ENCODE peak calls at places on chromosome 1, in seven cellular contexts. One of them, this sample, is unnamed.

GRCh38 chr1:201357211-201357610 is 20.3 kb downstream of the TNNT2 start:
- DNase-seq in CD8-positive, alpha-beta T cell: no peak
- DNase-seq in naive thymus-derived CD4-positive, alpha-beta T cell: no peak
- DNase-seq in RWPE2: no peak
- DNase-seq in uterus: no peak
- DNase-seq in ovary: no peak
- DNase-seq in CD8-positive, alpha-beta memory T cell: no peak
- DNase-seq in this sample: no peak

GRCh38 chr1:234987415-234988159 is 141.1 kb downstream of the TOMM20 start:
- DNase-seq in CD8-positive, alpha-beta T cell: no peak
- DNase-seq in RWPE2: no peak
- DNase-seq in uterus: peak; percentile 84
- DNase-seq in naive thymus-derived CD4-positive, alpha-beta T cell: no peak
- DNase-seq in ovary: peak; percentile 85
- DNase-seq in CD8-positive, alpha-beta memory T cell: no peak
- DNase-seq in this sample: no peak

GRCh38 chr1:57331620-57332019 is 92.2 kb downstream of the DAB1 start:
- DNase-seq in RWPE2: no peak
- DNase-seq in uterus: no peak
- DNase-seq in CD8-positive, alpha-beta memory T cell: no peak
- DNase-seq in naive thymus-derived CD4-positive, alpha-beta T cell: no peak
- DNase-seq in CD8-positive, alpha-beta T cell: no peak
- DNase-seq in ovary: no peak
- DNase-seq in this sample: no peak

GRCh38 chr1:242017580-242018233 is 18.8 kb upstream of the MAP1LC3C start:
- DNase-seq in uterus: no peak
- DNase-seq in naive thymus-derived CD4-positive, alpha-beta T cell: peak; percentile 9
- DNase-seq in CD8-positive, alpha-beta memory T cell: no peak
- DNase-seq in CD8-positive, alpha-beta T cell: no peak
- DNase-seq in ovary: peak; percentile 55
- DNase-seq in RWPE2: no peak
- DNase-seq in this sample: no peak

GRCh38 chr1:171062902-171063301 is 27.8 kb upstream of the FMO3 start:
- DNase-seq in naive thymus-derived CD4-positive, alpha-beta T cell: no peak
- DNase-seq in CD8-positive, alpha-beta T cell: no peak
- DNase-seq in ovary: no peak
- DNase-seq in CD8-positive, alpha-beta memory T cell: no peak
- DNase-seq in uterus: no peak
- DNase-seq in RWPE2: no peak
- DNase-seq in this sample: no peak

GRCh38 chr1:119646521-119647227 is 1.4 kb downstream of the ZNF697 start:
- DNase-seq in naive thymus-derived CD4-positive, alpha-beta T cell: no peak
- DNase-seq in RWPE2: no peak
- DNase-seq in uterus: no peak
- DNase-seq in ovary: no peak
- DNase-seq in CD8-positive, alpha-beta memory T cell: no peak
- DNase-seq in CD8-positive, alpha-beta T cell: no peak
- DNase-seq in this sample: no peak

GRCh38 chr1:209755926-209756607 is at the start of gene TRAF3IP3:
- DNase-seq in naive thymus-derived CD4-positive, alpha-beta T cell: peak; percentile 86
- DNase-seq in ovary: no peak
- DNase-seq in uterus: no peak
- DNase-seq in CD8-positive, alpha-beta memory T cell: peak; percentile 80
- DNase-seq in RWPE2: no peak
- DNase-seq in CD8-positive, alpha-beta T cell: peak; percentile 84
- DNase-seq in this sample: no peak

GRCh38 chr1:160539896-160540858 is 17.1 kb upstream of the SLAMF6 start:
- DNase-seq in naive thymus-derived CD4-positive, alpha-beta T cell: peak; percentile 69
- DNase-seq in CD8-positive, alpha-beta memory T cell: peak; percentile 72
- DNase-seq in CD8-positive, alpha-beta T cell: peak; percentile 71
- DNase-seq in ovary: no peak
- DNase-seq in RWPE2: no peak
- DNase-seq in uterus: no peak
- DNase-seq in this sample: no peak

GRCh38 chr1:244054247-244054923 is 3.3 kb downstream of the ZBTB18 start:
- DNase-seq in ovary: no peak
- DNase-seq in naive thymus-derived CD4-positive, alpha-beta T cell: no peak
- DNase-seq in uterus: no peak
- DNase-seq in CD8-positive, alpha-beta memory T cell: no peak
- DNase-seq in RWPE2: no peak
- DNase-seq in CD8-positive, alpha-beta T cell: no peak
- DNase-seq in this sample: no peak

GRCh38 chr1:8421721-8422120 is 103.8 kb downstream of the SLC45A1 start:
- DNase-seq in uterus: no peak
- DNase-seq in RWPE2: no peak
- DNase-seq in CD8-positive, alpha-beta T cell: no peak
- DNase-seq in ovary: no peak
- DNase-seq in CD8-positive, alpha-beta memory T cell: no peak
- DNase-seq in naive thymus-derived CD4-positive, alpha-beta T cell: no peak
- DNase-seq in this sample: no peak

GRCh38 chr1:62964141-62964540 is 180.2 kb downstream of the ATG4C start:
- DNase-seq in CD8-positive, alpha-beta memory T cell: no peak
- DNase-seq in CD8-positive, alpha-beta T cell: no peak
- DNase-seq in uterus: no peak
- DNase-seq in naive thymus-derived CD4-positive, alpha-beta T cell: no peak
- DNase-seq in ovary: no peak
- DNase-seq in RWPE2: no peak
- DNase-seq in this sample: no peak

GRCh38 chr1:246724725-246725095 is 501 bp downstream of the SCCPDH start:
- DNase-seq in naive thymus-derived CD4-positive, alpha-beta T cell: peak; percentile 3
- DNase-seq in uterus: peak; percentile 15
- DNase-seq in ovary: no peak
- DNase-seq in RWPE2: no peak
- DNase-seq in CD8-positive, alpha-beta memory T cell: no peak
- DNase-seq in CD8-positive, alpha-beta T cell: no peak
- DNase-seq in this sample: peak; percentile 7

GRCh38 chr1:91744973-91745648 is 140.8 kb downstream of the TGFBR3 start:
- DNase-seq in uterus: peak; percentile 61
- DNase-seq in CD8-positive, alpha-beta T cell: no peak
- DNase-seq in ovary: peak; percentile 53
- DNase-seq in RWPE2: no peak
- DNase-seq in naive thymus-derived CD4-positive, alpha-beta T cell: no peak
- DNase-seq in CD8-positive, alpha-beta memory T cell: no peak
- DNase-seq in this sample: no peak

GRCh38 chr1:77888429-77889239 is at the start of gene NEXN:
- DNase-seq in RWPE2: peak; percentile 62
- DNase-seq in CD8-positive, alpha-beta T cell: peak; percentile 52
- DNase-seq in uterus: peak; percentile 83
- DNase-seq in ovary: peak; percentile 91
- DNase-seq in naive thymus-derived CD4-positive, alpha-beta T cell: no peak
- DNase-seq in CD8-positive, alpha-beta memory T cell: no peak
- DNase-seq in this sample: peak; percentile 33

GRCh38 chr1:150847499-150848060 is 28.8 kb downstream of the ARNT start:
- DNase-seq in CD8-positive, alpha-beta T cell: no peak
- DNase-seq in uterus: no peak
- DNase-seq in CD8-positive, alpha-beta memory T cell: no peak
- DNase-seq in naive thymus-derived CD4-positive, alpha-beta T cell: no peak
- DNase-seq in RWPE2: no peak
- DNase-seq in ovary: no peak
- DNase-seq in this sample: no peak

GRCh38 chr1:87887095-87887494 is 558.4 kb downstream of the LMO4 start:
- DNase-seq in RWPE2: no peak
- DNase-seq in CD8-positive, alpha-beta memory T cell: no peak
- DNase-seq in naive thymus-derived CD4-positive, alpha-beta T cell: no peak
- DNase-seq in ovary: no peak
- DNase-seq in CD8-positive, alpha-beta T cell: no peak
- DNase-seq in uterus: no peak
- DNase-seq in this sample: no peak

GRCh38 chr1:178126790-178127189 is 32.9 kb downstream of the RASAL2 start:
- DNase-seq in naive thymus-derived CD4-positive, alpha-beta T cell: no peak
- DNase-seq in CD8-positive, alpha-beta memory T cell: no peak
- DNase-seq in RWPE2: peak; percentile 52
- DNase-seq in uterus: no peak
- DNase-seq in ovary: no peak
- DNase-seq in CD8-positive, alpha-beta T cell: no peak
- DNase-seq in this sample: no peak

GRCh38 chr1:164602480-164603093 is 43.6 kb downstream of the PBX1 start:
- DNase-seq in naive thymus-derived CD4-positive, alpha-beta T cell: no peak
- DNase-seq in CD8-positive, alpha-beta memory T cell: no peak
- DNase-seq in CD8-positive, alpha-beta T cell: no peak
- DNase-seq in ovary: peak; percentile 77
- DNase-seq in uterus: peak; percentile 70
- DNase-seq in RWPE2: no peak
- DNase-seq in this sample: no peak

GRCh38 chr1:37951041-37951782 is 4.4 kb upstream of the INPP5B start:
- DNase-seq in CD8-positive, alpha-beta T cell: no peak
- DNase-seq in naive thymus-derived CD4-positive, alpha-beta T cell: no peak
- DNase-seq in uterus: no peak
- DNase-seq in CD8-positive, alpha-beta memory T cell: no peak
- DNase-seq in ovary: no peak
- DNase-seq in RWPE2: no peak
- DNase-seq in this sample: no peak

GRCh38 chr1:30648408-30649000 is 74.9 kb downstream of the MATN1 start:
- DNase-seq in naive thymus-derived CD4-positive, alpha-beta T cell: no peak
- DNase-seq in uterus: no peak
- DNase-seq in CD8-positive, alpha-beta T cell: no peak
- DNase-seq in RWPE2: no peak
- DNase-seq in ovary: no peak
- DNase-seq in CD8-positive, alpha-beta memory T cell: no peak
- DNase-seq in this sample: no peak

GRCh38 chr1:30649321-30649991 is 73.9 kb downstream of the MATN1 start:
- DNase-seq in uterus: no peak
- DNase-seq in naive thymus-derived CD4-positive, alpha-beta T cell: no peak
- DNase-seq in ovary: no peak
- DNase-seq in RWPE2: peak; percentile 83
- DNase-seq in CD8-positive, alpha-beta memory T cell: no peak
- DNase-seq in CD8-positive, alpha-beta T cell: no peak
- DNase-seq in this sample: no peak

GRCh38 chr1:30650038-30650958 is 73.1 kb downstream of the MATN1 start:
- DNase-seq in ovary: no peak
- DNase-seq in CD8-positive, alpha-beta T cell: no peak
- DNase-seq in CD8-positive, alpha-beta memory T cell: no peak
- DNase-seq in naive thymus-derived CD4-positive, alpha-beta T cell: no peak
- DNase-seq in RWPE2: no peak
- DNase-seq in uterus: no peak
- DNase-seq in this sample: no peak

GRCh38 chr1:30652151-30652915 is 71.1 kb downstream of the MATN1 start:
- DNase-seq in CD8-positive, alpha-beta memory T cell: no peak
- DNase-seq in uterus: no peak
- DNase-seq in CD8-positive, alpha-beta T cell: no peak
- DNase-seq in naive thymus-derived CD4-positive, alpha-beta T cell: no peak
- DNase-seq in RWPE2: no peak
- DNase-seq in ovary: peak; percentile 47
- DNase-seq in this sample: no peak

GRCh38 chr1:30650959-30651320 is 72.4 kb downstream of the MATN1 start:
- DNase-seq in naive thymus-derived CD4-positive, alpha-beta T cell: no peak
- DNase-seq in uterus: peak; percentile 49
- DNase-seq in ovary: peak; percentile 61
- DNase-seq in CD8-positive, alpha-beta T cell: no peak
- DNase-seq in RWPE2: no peak
- DNase-seq in CD8-positive, alpha-beta memory T cell: no peak
- DNase-seq in this sample: no peak
- H3K27ac ChIP-seq in naive thymus-derived CD4-positive, alpha-beta T cell: no peak overlapping the region
- H3K27ac ChIP-seq in uterus: peak overlapping the region; percentile 81
- H3K27ac ChIP-seq in ovary: no peak overlapping the region
- H3K27ac ChIP-seq in CD8-positive, alpha-beta T cell: no peak overlapping the region
- H3K27ac ChIP-seq in RWPE2: peak overlapping the region; percentile 78
- H3K27ac ChIP-seq in CD8-positive, alpha-beta memory T cell: no peak overlapping the region
- H3K27ac ChIP-seq in this sample: no peak overlapping the region

GRCh38 chr1:94205639-94206038 is 31.7 kb downstream of the ARHGAP29 start:
- DNase-seq in uterus: no peak
- DNase-seq in ovary: no peak
- DNase-seq in CD8-positive, alpha-beta memory T cell: no peak
- DNase-seq in CD8-positive, alpha-beta T cell: no peak
- DNase-seq in RWPE2: no peak
- DNase-seq in naive thymus-derived CD4-positive, alpha-beta T cell: no peak
- DNase-seq in this sample: no peak
- H3K36me3 ChIP-seq in uterus: no peaks in the 10 kb centered on the region
- H3K36me3 ChIP-seq in ovary: no peaks in the 10 kb centered on the region
- H3K36me3 ChIP-seq in CD8-positive, alpha-beta memory T cell: no peaks in the 10 kb centered on the region
- H3K36me3 ChIP-seq in CD8-positive, alpha-beta T cell: no peaks in the 10 kb centered on the region
- H3K36me3 ChIP-seq in RWPE2: peaks cover 100% of the 10 kb centered on the region
- H3K36me3 ChIP-seq in naive thymus-derived CD4-positive, alpha-beta T cell: no peaks in the 10 kb centered on the region
- H3K36me3 ChIP-seq in this sample: no peaks in the 10 kb centered on the region

DNA sequence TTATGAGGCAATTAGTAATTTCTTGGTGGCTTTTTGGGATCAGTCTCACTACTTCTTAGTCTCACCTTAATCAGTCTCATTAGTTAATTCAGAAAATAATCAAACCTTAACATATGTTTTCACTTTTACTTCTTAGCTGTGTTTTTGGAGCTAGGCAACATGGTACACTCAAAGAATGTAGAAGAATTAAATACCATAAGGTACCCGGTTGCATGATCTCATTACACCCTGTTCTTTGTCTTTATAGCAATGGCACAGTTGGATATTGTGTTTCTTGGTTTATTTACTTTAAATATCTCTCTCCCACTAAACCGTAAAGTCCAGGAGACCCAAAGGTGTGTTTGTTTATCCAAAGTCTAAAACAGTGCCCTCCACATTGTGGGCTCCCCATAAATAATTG is 132.3 kb downstream of the TNFSF18 start:
- DNase-seq in RWPE2: no peak
- DNase-seq in CD8-positive, alpha-beta T cell: no peak
- DNase-seq in naive thymus-derived CD4-positive, alpha-beta T cell: no peak
- DNase-seq in uterus: no peak
- DNase-seq in CD8-positive, alpha-beta memory T cell: no peak
- DNase-seq in ovary: no peak
- DNase-seq in this sample: no peak
- H3K27ac ChIP-seq in RWPE2: peak overlapping the region; percentile 97
- H3K27ac ChIP-seq in CD8-positive, alpha-beta T cell: no peak overlapping the region
- H3K27ac ChIP-seq in naive thymus-derived CD4-positive, alpha-beta T cell: no peak overlapping the region
- H3K27ac ChIP-seq in uterus: no peak overlapping the region
- H3K27ac ChIP-seq in CD8-positive, alpha-beta memory T cell: no peak overlapping the region
- H3K27ac ChIP-seq in ovary: no peak overlapping the region
- H3K27ac ChIP-seq in this sample: no peak overlapping the region

DNA sequence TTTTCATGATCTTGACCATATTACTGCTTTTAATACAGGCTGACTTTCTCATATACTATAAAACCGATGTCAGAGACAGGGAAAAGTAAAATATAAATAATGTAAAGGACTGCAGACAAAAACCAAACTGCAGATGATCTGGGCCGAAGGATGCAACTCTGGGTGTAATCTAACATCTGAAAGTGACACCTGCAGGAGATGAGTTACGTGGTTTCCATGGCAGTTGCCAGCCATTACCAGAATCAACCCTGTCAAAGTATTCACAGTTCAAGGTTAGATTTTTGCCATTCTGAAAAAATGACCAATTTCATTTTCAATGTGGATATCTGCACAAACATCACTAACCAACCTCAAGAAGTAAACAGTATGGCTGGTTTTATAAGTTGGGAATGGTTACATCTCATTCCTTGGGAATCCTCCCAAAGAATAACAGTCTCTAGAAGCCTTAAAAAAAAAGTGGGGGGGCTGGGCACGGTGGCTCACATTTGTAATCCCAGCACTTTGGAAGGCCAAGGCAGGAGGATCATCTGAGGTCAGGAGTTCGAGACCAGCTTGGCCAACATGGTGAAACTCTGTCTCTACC is 27.7 kb downstream of the DNAJC11 start:
- DNase-seq in RWPE2: no peak
- DNase-seq in uterus: no peak
- DNase-seq in ovary: no peak
- DNase-seq in naive thymus-derived CD4-positive, alpha-beta T cell: no peak
- DNase-seq in CD8-positive, alpha-beta T cell: no peak
- DNase-seq in CD8-positive, alpha-beta memory T cell: no peak
- DNase-seq in this sample: no peak
- H3K36me3 ChIP-seq in RWPE2: peaks cover 58% of the 10 kb centered on the region
- H3K36me3 ChIP-seq in uterus: no peaks in the 10 kb centered on the region
- H3K36me3 ChIP-seq in ovary: no peaks in the 10 kb centered on the region
- H3K36me3 ChIP-seq in naive thymus-derived CD4-positive, alpha-beta T cell: peaks cover 10% of the 10 kb centered on the region
- H3K36me3 ChIP-seq in CD8-positive, alpha-beta T cell: peaks cover 21% of the 10 kb centered on the region
- H3K36me3 ChIP-seq in CD8-positive, alpha-beta memory T cell: peaks cover 14% of the 10 kb centered on the region
- H3K36me3 ChIP-seq in this sample: peaks cover 7% of the 10 kb centered on the region